ENCODE peak calls at places on chromosome 21, in seven cellular contexts. T, K, X, V, J, L and U are unnamed samples.

GRCh38 chr21:15549671-15550070 is 180.1 kb upstream of the USP25 start:
- DNase-seq in T (peak; percentile 5), K (no peak), X (no peak), V (peak; percentile 1), J (no peak), L (no peak), U (no peak)

GRCh38 chr21:17406202-17406601 is 106.6 kb upstream of the CXADR start:
- DNase-seq in T (no peak), K (no peak), X (no peak), V (no peak), J (no peak), L (no peak), U (no peak)

GRCh38 chr21:21439761-21440160 is 441.6 kb downstream of the NCAM2 start:
- DNase-seq in T (peak; percentile 36), K (no peak), X (no peak), V (no peak), J (no peak), L (no peak), U (no peak)

GRCh38 chr21:29376556-29376955 is 77.8 kb downstream of the BACH1 start:
- DNase-seq in T (no peak), K (peak; percentile 8), X (peak; percentile 27), V (peak; percentile 47), J (no peak), L (peak; percentile 67), U (peak; percentile 39)

GRCh38 chr21:42021751-42022430 is 11.7 kb upstream of the ZBTB21 start:
- DNase-seq in T (no peak), K (no peak), X (no peak), V (no peak), J (no peak), L (peak; percentile 66), U (no peak)

GRCh38 chr21:17340081-17340480 is 172.8 kb upstream of the CXADR start:
- DNase-seq in T (no peak), K (no peak), X (no peak), V (no peak), J (no peak), L (no peak), U (no peak)

GRCh38 chr21:33848252-33848953 is 67.2 kb downstream of the ATP5PO start:
- DNase-seq in T (no peak), K (no peak), X (no peak), V (no peak), J (no peak), L (no peak), U (no peak)

GRCh38 chr21:42672699-42673458 is 19.5 kb downstream of the PDE9A start:
- DNase-seq in T (peak; percentile 29), K (no peak), X (no peak), V (no peak), J (no peak), L (no peak), U (no peak)

GRCh38 chr21:29342394-29342957 is 43.8 kb downstream of the BACH1 start:
- DNase-seq in T (peak; percentile 99), K (peak; percentile 2), X (no peak), V (no peak), J (peak; percentile 32), L (no peak), U (no peak)

DNA sequence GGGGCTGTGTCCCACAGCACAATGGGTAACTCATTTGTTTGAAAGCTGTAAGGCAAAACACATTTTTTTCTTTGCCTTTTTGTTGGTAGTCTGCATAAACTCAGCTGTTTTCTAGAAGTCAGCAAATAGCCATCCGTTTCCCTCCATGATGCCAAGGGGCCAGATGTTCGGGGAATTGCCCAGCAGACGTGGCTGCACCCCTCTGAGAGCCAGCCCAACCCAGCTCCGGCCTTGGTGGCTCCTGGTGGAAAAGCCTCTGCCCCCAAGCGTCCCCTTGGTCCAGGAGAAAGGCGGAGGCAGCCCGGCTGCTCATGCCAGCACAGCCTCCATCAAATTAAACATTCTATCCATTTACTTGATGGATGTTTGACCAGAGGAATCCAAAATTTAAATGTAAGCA is 58.3 kb upstream of the ADARB1 start:
- DNase-seq in T (no peak), K (no peak), X (no peak), V (no peak), J (no peak), L (no peak), U (no peak)
- TF ChIP-seq CEBPB in T (no peak), K (no peak), X (no peak), V (no peak), J (no peak), L (no peak), U (no peak)

GRCh38 chr21:44848821-44849521 is 24.5 kb downstream of the PTTG1IP start:
- DNase-seq in T (no peak), K (no peak), X (no peak), V (no peak), J (no peak), L (no peak), U (no peak)

GRCh38 chr21:44846201-44846484 is 27.3 kb downstream of the PTTG1IP start:
- DNase-seq in T (no peak), K (no peak), X (no peak), V (no peak), J (no peak), L (no peak), U (no peak)

GRCh38 chr21:44845418-44846200 is 27.7 kb upstream of the SUMO3 start:
- DNase-seq in T (peak; percentile 24), K (peak; percentile 77), X (peak; percentile 97), V (peak; percentile 76), J (no peak), L (peak; percentile 90), U (no peak)

GRCh38 chr21:44847261-44848056 is 26.0 kb downstream of the PTTG1IP start:
- DNase-seq in T (no peak), K (no peak), X (no peak), V (no peak), J (no peak), L (no peak), U (no peak)

DNA sequence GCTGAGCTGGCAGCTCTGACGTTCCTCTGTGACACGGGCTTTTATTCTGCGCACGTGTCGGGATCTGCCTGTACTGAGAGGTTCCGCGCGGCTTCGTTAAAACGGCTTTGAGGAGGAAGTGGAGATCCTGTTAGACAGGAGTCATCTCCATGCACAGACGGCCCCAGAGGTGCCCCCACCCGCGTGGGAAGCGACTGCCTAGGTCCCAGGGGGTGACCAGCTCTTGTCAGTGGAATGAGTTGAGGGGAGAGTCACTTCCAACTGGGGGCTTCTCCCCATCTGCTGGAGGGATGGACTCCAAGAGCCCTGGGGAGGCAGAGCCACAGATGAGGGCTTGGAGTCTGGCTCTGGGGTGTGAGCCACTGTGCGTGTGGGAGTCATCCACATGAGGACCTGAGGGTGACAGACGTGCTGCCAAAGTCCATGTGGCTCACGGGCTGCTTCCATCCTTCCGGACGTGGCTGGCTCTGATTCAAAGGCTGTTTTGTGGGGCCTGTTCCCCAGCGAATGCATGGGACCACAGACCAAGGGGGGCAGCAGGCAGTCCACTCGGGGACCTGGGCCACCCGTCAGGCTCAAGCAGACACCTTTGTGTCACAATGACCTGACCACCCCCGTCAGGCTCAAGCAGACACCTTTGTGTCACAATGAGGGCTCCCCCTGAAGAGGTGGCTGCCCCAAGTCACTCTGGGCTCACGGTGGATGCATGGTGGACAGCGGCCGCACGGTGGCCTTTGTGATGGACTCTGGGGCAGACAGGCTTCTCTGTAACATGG is 26.8 kb downstream of the PTTG1IP start:
- DNase-seq in T (peak; percentile 35), K (no peak), X (no peak), V (peak; percentile 48), J (no peak), L (no peak), U (no peak)
- TF ChIP-seq CEBPB in T (no peak), K (no peak), X (no peak), V (no peak), J (no peak), L (no peak), U (no peak)

GRCh38 chr21:35168702-35169101 is 119.6 kb upstream of the RUNX1 start:
- DNase-seq in T (no peak), K (no peak), X (no peak), V (no peak), J (no peak), L (no peak), U (no peak)
- TF ChIP-seq CEBPB in T (no peak), K (no peak), X (no peak), V (no peak), J (no peak), L (no peak), U (no peak)

GRCh38 chr21:39387461-39388037 is 38.7 kb upstream of the HMGN1 start:
- DNase-seq in T (peak; percentile 81), K (peak; percentile 82), X (peak; percentile 99), V (peak; percentile 83), J (peak; percentile 43), L (peak; percentile 99), U (peak; percentile 60)
- TF ChIP-seq CEBPB in T (no peak), K (no peak), X (no peak), V (no peak), J (no peak), L (no peak), U (no peak)

GRCh38 chr21:38350681-38351080 is 93.9 kb downstream of the KCNJ15 start:
- DNase-seq in T (no peak), K (no peak), X (no peak), V (no peak), J (no peak), L (no peak), U (no peak)

GRCh38 chr21:38346286-38346685 is 89.5 kb downstream of the KCNJ15 start:
- DNase-seq in T (no peak), K (no peak), X (no peak), V (no peak), J (no peak), L (no peak), U (no peak)

GRCh38 chr21:38351961-38352521 is 95.2 kb downstream of the KCNJ15 start:
- DNase-seq in T (peak; percentile 90), K (peak; percentile 3), X (no peak), V (no peak), J (no peak), L (no peak), U (no peak)

GRCh38 chr21:38351176-38351959 is 94.6 kb downstream of the KCNJ15 start:
- DNase-seq in T (peak; percentile 16), K (no peak), X (no peak), V (no peak), J (no peak), L (no peak), U (no peak)

DNA sequence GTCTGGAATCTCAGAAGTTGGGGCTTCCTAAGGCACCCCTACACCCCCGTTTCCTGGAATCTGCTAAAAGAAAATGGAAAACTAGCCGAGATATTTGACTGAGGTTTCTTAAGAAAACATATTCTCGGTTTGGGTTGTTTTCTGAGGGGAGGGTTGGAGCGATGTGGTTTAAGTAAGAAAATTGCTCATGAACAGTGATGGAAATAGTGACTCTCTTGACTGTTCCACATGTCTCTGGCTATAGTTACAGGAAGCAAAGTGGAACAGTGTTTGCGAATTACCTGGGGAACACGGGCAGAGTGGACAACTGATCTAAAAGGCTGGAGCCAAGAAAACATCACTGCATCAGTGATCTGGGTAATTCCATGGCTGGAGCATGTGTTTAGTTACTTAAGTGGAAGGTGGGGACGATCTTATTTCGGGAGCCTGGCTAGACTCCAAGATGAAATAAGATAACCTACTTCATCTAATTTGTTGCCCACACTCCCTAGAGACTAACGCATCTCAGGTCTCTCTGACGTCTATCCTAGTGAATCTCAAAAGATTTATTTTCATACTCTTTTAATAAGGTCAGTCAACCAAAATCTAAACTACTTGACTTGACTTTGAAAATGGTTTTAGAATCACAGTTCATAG is 92.4 kb downstream of the KCNJ15 start:
- DNase-seq in T (peak; percentile 6), K (no peak), X (no peak), V (no peak), J (no peak), L (no peak), U (no peak)
- TF ChIP-seq CEBPB in T (no peak), K (no peak), X (no peak), V (no peak), J (no peak), L (no peak), U (no peak)

GRCh38 chr21:25564349-25564948 is 42.8 kb downstream of the MRPL39 start:
- DNase-seq in T (no peak), K (no peak), X (no peak), V (no peak), J (no peak), L (no peak), U (no peak)
- TF ChIP-seq CEBPB in T (no peak), K (no peak), X (no peak), V (no peak), J (no peak), L (no peak), U (no peak)